ENCODE peak calls at places on chromosome 20, in seven cellular contexts. O, E, W, C, A, B and G are unnamed samples.

GRCh38 chr20:4813076-4813838 is 91.5 kb downstream of the PRND start:
- DNase-seq in O (no peak), E (no peak), W (no peak), C (no peak), A (no peak), B (no peak), G (no peak)

GRCh38 chr20:50572922-50573777 is 63.0 kb downstream of the PTPN1 start:
- DNase-seq in O (no peak), E (no peak), W (peak), C (no peak), A (peak), B (peak), G (peak)

GRCh38 chr20:14445310-14445709 is 107.9 kb upstream of the FLRT3 start:
- DNase-seq in O (no peak), E (no peak), W (no peak), C (no peak), A (peak), B (peak), G (peak)

GRCh38 chr20:35902545-35902941 is 51.8 kb downstream of the SCAND1 start:
- DNase-seq in O (no peak), E (peak), W (no peak), C (no peak), A (no peak), B (no peak), G (no peak)

GRCh38 chr20:588476-588875 is 21.6 kb downstream of the TCF15 start:
- DNase-seq in O (no peak), E (no peak), W (no peak), C (no peak), A (no peak), B (no peak), G (no peak)

GRCh38 chr20:48758206-48758820 is 69.5 kb downstream of the PREX1 start:
- DNase-seq in O (no peak), E (no peak), W (no peak), C (no peak), A (no peak), B (no peak), G (no peak)

GRCh38 chr20:48679603-48680002 is 148.2 kb downstream of the PREX1 start:
- DNase-seq in O (no peak), E (peak), W (no peak), C (no peak), A (no peak), B (no peak), G (no peak)

GRCh38 chr20:661474-662288 is 8.7 kb upstream of the SRXN1 start:
- DNase-seq in O (no peak), E (no peak), W (no peak), C (no peak), A (no peak), B (no peak), G (no peak)

GRCh38 chr20:36112112-36112511 is 42.4 kb upstream of the EPB41L1 start:
- DNase-seq in O (no peak), E (no peak), W (no peak), C (no peak), A (no peak), B (no peak), G (no peak)

GRCh38 chr20:37081717-37082289 is 14.0 kb downstream of the RBL1 start:
- DNase-seq in O (no peak), E (no peak), W (no peak), C (no peak), A (peak), B (peak), G (no peak)